ENCODE peak calls at places on chromosomes 13 and 19, in six cellular contexts. J is anterior cingulate cortex, D is HFF-Myc, F is neural crest cell, I is RWPE1, T is choroid plexus epithelial cell. G is an unnamed sample.
A peak's percentile ranks its signal among the peaks of the same experiment; 100 is the strongest.

GRCh38 chr19:55368701-55369563 is 1.3 kb downstream of the IL11 start:
- DNase-seq in F (no peak), D (no peak), I (peak; percentile 71), T (no peak), J (no peak), G (no peak)

GRCh38 chr19:17441241-17442135 is 7.0 kb downstream of the TMEM221 start:
- DNase-seq in T (peak; percentile 44), J (no peak), F (peak; percentile 31), I (peak; percentile 65), D (no peak), G (no peak)

GRCh38 chr13:24224232-24224680 is 63.7 kb downstream of the SPATA13 start:
- DNase-seq in J (no peak), T (no peak), D (no peak), I (no peak), F (no peak), G (no peak)

GRCh38 chr13:24187185-24187584 is 26.7 kb downstream of the SPATA13 start:
- DNase-seq in D (no peak), I (no peak), J (no peak), T (peak; percentile 46), F (no peak), G (no peak)

GRCh38 chr19:18023596-18024212 is 15.7 kb downstream of the ARRDC2 start:
- DNase-seq in F (no peak), I (no peak), D (no peak), T (peak; percentile 96), J (no peak), G (no peak)

GRCh38 chr19:13505164-13505695 is 1.0 kb downstream of the CACNA1A start:
- DNase-seq in I (no peak), J (no peak), T (no peak), D (no peak), F (no peak), G (no peak)

GRCh38 chr19:18379803-18380747 is 5.9 kb upstream of the GDF15 start:
- DNase-seq in J (no peak), T (peak; percentile 80), D (peak; percentile 81), I (peak; percentile 50), F (no peak), G (no peak)

GRCh38 chr13:20118268-20119140 is 42.3 kb downstream of the GJA3 start:
- DNase-seq in I (no peak), J (peak; percentile 59), F (peak; percentile 23), T (peak; percentile 35), D (no peak), G (no peak)

GRCh38 chr13:110163020-110163658 is 143.8 kb downstream of the COL4A1 start:
- DNase-seq in J (no peak), D (no peak), I (no peak), F (no peak), T (no peak), G (no peak)

GRCh38 chr13:73162912-73163911 is 104.4 kb downstream of the KLF5 start:
- DNase-seq in J (no peak), T (no peak), F (no peak), D (no peak), I (no peak), G (no peak)

GRCh38 chr19:10223488-10224213 is 7.5 kb downstream of the S1PR2 start:
- DNase-seq in J (no peak), F (no peak), D (no peak), T (no peak), I (no peak), G (no peak)

GRCh38 chr13:75258159-75258782 is 223.7 kb downstream of the TBC1D4 start:
- DNase-seq in F (no peak), I (peak; percentile 13), T (peak; percentile 81), D (peak; percentile 25), J (no peak), G (no peak)

GRCh38 chr13:113758651-113759524 is at the start of gene TMEM255B:
- DNase-seq in J (peak; percentile 67), F (peak; percentile 73), I (peak; percentile 95), T (peak; percentile 56), D (no peak), G (peak; percentile 82)

GRCh38 chr13:77980592-77980991 is 62.0 kb upstream of the EDNRB start:
- DNase-seq in D (peak; percentile 17), J (peak; percentile 1), F (no peak), I (no peak), T (peak; percentile 71), G (no peak)

GRCh38 chr13:95354680-95355487 is 53.6 kb upstream of the ABCC4 start:
- DNase-seq in J (no peak), F (no peak), T (no peak), D (no peak), I (no peak), G (no peak)

GRCh38 chr19:29685326-29685725 is 20.1 kb downstream of the PLEKHF1 start:
- DNase-seq in I (no peak), T (no peak), D (no peak), F (no peak), J (no peak), G (no peak)

GRCh38 chr13:79883216-79883615 is 402.3 kb downstream of the NDFIP2 start:
- DNase-seq in T (no peak), J (no peak), F (no peak), D (no peak), I (no peak), G (no peak)

GRCh38 chr19:29867984-29868383 is 56.2 kb downstream of the CCNE1 start:
- DNase-seq in J (no peak), F (no peak), D (no peak), I (no peak), T (no peak), G (no peak)

GRCh38 chr19:38736413-38737280 is 7.6 kb downstream of the CAPN12 start:
- DNase-seq in D (no peak), J (no peak), I (peak; percentile 59), F (no peak), T (peak; percentile 39), G (no peak)

GRCh38 chr19:15780595-15781418 is 6.7 kb upstream of the OR10H5 start:
- DNase-seq in T (no peak), F (no peak), J (no peak), I (no peak), D (no peak), G (no peak)

GRCh38 chr19:7902796-7903243 is 857 bp upstream of the MAP2K7 start:
- DNase-seq in I (no peak), D (no peak), T (no peak), F (no peak), J (no peak), G (no peak)

GRCh38 chr13:110942248-110942981 is 27.5 kb upstream of the ANKRD10 start:
- DNase-seq in I (no peak), J (no peak), D (no peak), T (peak; percentile 21), F (no peak), G (no peak)